ENCODE peak calls at places on chromosomes 2 and 18, in eight cellular contexts. One of them, this sample, is unnamed. For H3K9me3, the result is how much of the 10 kb centered on the place peaks cover.

GRCh38 chr2:109080109-109080508 is 48.9 kb upstream of the SH3RF3 start:
- DNase-seq in left ventricle myocardium inferior: no peak
- DNase-seq in body of pancreas: no peak
- DNase-seq in AG04450: no peak
- DNase-seq in right lobe of liver: no peak
- DNase-seq in A549: no peak
- DNase-seq in cardiac muscle cell: no peak
- DNase-seq in heart right ventricle: no peak
- DNase-seq in this sample: no peak

GRCh38 chr2:152847067-152847466 is 128.6 kb downstream of the ARL6IP6 start:
- DNase-seq in left ventricle myocardium inferior: no peak
- DNase-seq in body of pancreas: no peak
- DNase-seq in AG04450: no peak
- DNase-seq in right lobe of liver: no peak
- DNase-seq in A549: peak
- DNase-seq in cardiac muscle cell: peak
- DNase-seq in heart right ventricle: no peak
- DNase-seq in this sample: no peak

GRCh38 chr2:199685669-199686068 is 165.3 kb downstream of the FTCDNL1 start:
- DNase-seq in left ventricle myocardium inferior: no peak
- DNase-seq in body of pancreas: no peak
- DNase-seq in AG04450: no peak
- DNase-seq in right lobe of liver: no peak
- DNase-seq in A549: no peak
- DNase-seq in cardiac muscle cell: no peak
- DNase-seq in heart right ventricle: no peak
- DNase-seq in this sample: no peak

GRCh38 chr2:207847807-207848544 is 78.3 kb upstream of the FZD5 start:
- DNase-seq in left ventricle myocardium inferior: no peak
- DNase-seq in body of pancreas: peak
- DNase-seq in AG04450: no peak
- DNase-seq in right lobe of liver: no peak
- DNase-seq in A549: peak
- DNase-seq in cardiac muscle cell: peak
- DNase-seq in heart right ventricle: no peak
- DNase-seq in this sample: no peak

GRCh38 chr2:238420878-238421694 is 5.6 kb upstream of the ASB1 start:
- DNase-seq in left ventricle myocardium inferior: no peak
- DNase-seq in body of pancreas: no peak
- DNase-seq in AG04450: no peak
- DNase-seq in right lobe of liver: no peak
- DNase-seq in A549: no peak
- DNase-seq in cardiac muscle cell: peak
- DNase-seq in heart right ventricle: no peak
- DNase-seq in this sample: no peak

GRCh38 chr2:123636232-123636631 is 388.9 kb upstream of the CNTNAP5 start:
- DNase-seq in left ventricle myocardium inferior: no peak
- DNase-seq in body of pancreas: no peak
- DNase-seq in AG04450: no peak
- DNase-seq in right lobe of liver: no peak
- DNase-seq in A549: no peak
- DNase-seq in cardiac muscle cell: no peak
- DNase-seq in heart right ventricle: no peak
- DNase-seq in this sample: no peak

GRCh38 chr2:100882645-100883613 is 63.0 kb downstream of the NPAS2 start:
- DNase-seq in left ventricle myocardium inferior: no peak
- DNase-seq in body of pancreas: peak
- DNase-seq in AG04450: no peak
- DNase-seq in right lobe of liver: peak
- DNase-seq in A549: peak
- DNase-seq in cardiac muscle cell: no peak
- DNase-seq in heart right ventricle: no peak
- DNase-seq in this sample: no peak

GRCh38 chr2:133109772-133110171 is 439.8 kb upstream of the LYPD1 start:
- DNase-seq in left ventricle myocardium inferior: no peak
- DNase-seq in body of pancreas: no peak
- DNase-seq in AG04450: no peak
- DNase-seq in right lobe of liver: no peak
- DNase-seq in A549: peak
- DNase-seq in cardiac muscle cell: peak
- DNase-seq in heart right ventricle: no peak
- DNase-seq in this sample: no peak

GRCh38 chr2:134258684-134259408 is 5.0 kb downstream of the MGAT5 start:
- DNase-seq in left ventricle myocardium inferior: peak
- DNase-seq in body of pancreas: no peak
- DNase-seq in AG04450: no peak
- DNase-seq in right lobe of liver: no peak
- DNase-seq in A549: no peak
- DNase-seq in cardiac muscle cell: no peak
- DNase-seq in heart right ventricle: peak
- DNase-seq in this sample: no peak

GRCh38 chr2:8488001-8488738 is 193.7 kb upstream of the ID2 start:
- DNase-seq in left ventricle myocardium inferior: no peak
- DNase-seq in body of pancreas: peak
- DNase-seq in AG04450: no peak
- DNase-seq in right lobe of liver: no peak
- DNase-seq in A549: no peak
- DNase-seq in cardiac muscle cell: peak
- DNase-seq in heart right ventricle: no peak
- DNase-seq in this sample: no peak

GRCh38 chr2:203112342-203112741 is 97.7 kb downstream of the NBEAL1 start:
- DNase-seq in left ventricle myocardium inferior: no peak
- DNase-seq in body of pancreas: no peak
- DNase-seq in AG04450: no peak
- DNase-seq in right lobe of liver: no peak
- DNase-seq in A549: no peak
- DNase-seq in cardiac muscle cell: no peak
- DNase-seq in heart right ventricle: no peak
- DNase-seq in this sample: no peak

GRCh38 chr2:147211484-147211883 is 633.3 kb upstream of the ACVR2A start:
- DNase-seq in left ventricle myocardium inferior: no peak
- DNase-seq in body of pancreas: no peak
- DNase-seq in AG04450: no peak
- DNase-seq in right lobe of liver: no peak
- DNase-seq in A549: no peak
- DNase-seq in cardiac muscle cell: no peak
- DNase-seq in heart right ventricle: no peak
- DNase-seq in this sample: no peak

GRCh38 chr2:191728710-191729597 is 51.0 kb downstream of the NABP1 start:
- DNase-seq in left ventricle myocardium inferior: no peak
- DNase-seq in body of pancreas: no peak
- DNase-seq in AG04450: no peak
- DNase-seq in right lobe of liver: no peak
- DNase-seq in A549: peak
- DNase-seq in cardiac muscle cell: peak
- DNase-seq in heart right ventricle: no peak
- DNase-seq in this sample: no peak

GRCh38 chr2:14910659-14911058 is 278.1 kb downstream of the LRATD1 start:
- DNase-seq in left ventricle myocardium inferior: no peak
- DNase-seq in body of pancreas: no peak
- DNase-seq in AG04450: no peak
- DNase-seq in right lobe of liver: no peak
- DNase-seq in A549: no peak
- DNase-seq in cardiac muscle cell: no peak
- DNase-seq in heart right ventricle: no peak
- DNase-seq in this sample: no peak

GRCh38 chr2:152298754-152299153 is 36.2 kb upstream of the FMNL2 start:
- DNase-seq in left ventricle myocardium inferior: no peak
- DNase-seq in body of pancreas: no peak
- DNase-seq in AG04450: no peak
- DNase-seq in right lobe of liver: no peak
- DNase-seq in A549: peak
- DNase-seq in cardiac muscle cell: peak
- DNase-seq in heart right ventricle: no peak
- DNase-seq in this sample: no peak

GRCh38 chr2:24625728-24626484 is 134.9 kb downstream of the NCOA1 start:
- DNase-seq in left ventricle myocardium inferior: no peak
- DNase-seq in body of pancreas: no peak
- DNase-seq in AG04450: no peak
- DNase-seq in right lobe of liver: no peak
- DNase-seq in A549: no peak
- DNase-seq in cardiac muscle cell: no peak
- DNase-seq in heart right ventricle: no peak
- DNase-seq in this sample: no peak

GRCh38 chr2:55138546-55139288 is 88.5 kb upstream of the RTN4 start:
- DNase-seq in left ventricle myocardium inferior: no peak
- DNase-seq in body of pancreas: no peak
- DNase-seq in AG04450: no peak
- DNase-seq in right lobe of liver: no peak
- DNase-seq in A549: no peak
- DNase-seq in cardiac muscle cell: no peak
- DNase-seq in heart right ventricle: no peak
- DNase-seq in this sample: no peak

GRCh38 chr2:189751080-189751658 is 11.4 kb downstream of the OSGEPL1 start:
- DNase-seq in left ventricle myocardium inferior: no peak
- DNase-seq in body of pancreas: peak
- DNase-seq in AG04450: no peak
- DNase-seq in right lobe of liver: no peak
- DNase-seq in A549: peak
- DNase-seq in cardiac muscle cell: peak
- DNase-seq in heart right ventricle: no peak
- DNase-seq in this sample: no peak

GRCh38 chr2:129024796-129025195 is 706.1 kb upstream of the HS6ST1 start:
- DNase-seq in left ventricle myocardium inferior: no peak
- DNase-seq in body of pancreas: no peak
- DNase-seq in AG04450: no peak
- DNase-seq in right lobe of liver: no peak
- DNase-seq in A549: no peak
- DNase-seq in cardiac muscle cell: no peak
- DNase-seq in heart right ventricle: no peak
- DNase-seq in this sample: no peak

GRCh38 chr2:173436088-173436487 is 81.4 kb downstream of the CDCA7 start:
- DNase-seq in left ventricle myocardium inferior: no peak
- DNase-seq in body of pancreas: no peak
- DNase-seq in AG04450: no peak
- DNase-seq in right lobe of liver: no peak
- DNase-seq in A549: no peak
- DNase-seq in cardiac muscle cell: peak
- DNase-seq in heart right ventricle: no peak
- DNase-seq in this sample: no peak

GRCh38 chr2:202069189-202070050 is 3.6 kb upstream of the KIAA2012 start:
- DNase-seq in left ventricle myocardium inferior: no peak
- DNase-seq in body of pancreas: no peak
- DNase-seq in AG04450: no peak
- DNase-seq in right lobe of liver: no peak
- DNase-seq in A549: no peak
- DNase-seq in cardiac muscle cell: no peak
- DNase-seq in heart right ventricle: no peak
- DNase-seq in this sample: no peak

GRCh38 chr2:95282458-95282857 is 8.2 kb downstream of the PROM2 start:
- DNase-seq in left ventricle myocardium inferior: no peak
- DNase-seq in body of pancreas: no peak
- DNase-seq in AG04450: no peak
- DNase-seq in right lobe of liver: no peak
- DNase-seq in A549: no peak
- DNase-seq in cardiac muscle cell: no peak
- DNase-seq in heart right ventricle: no peak
- DNase-seq in this sample: no peak
- H3K9me3 ChIP-seq in left ventricle myocardium inferior: under half
- H3K9me3 ChIP-seq in body of pancreas: under half
- H3K9me3 ChIP-seq in AG04450: under half
- H3K9me3 ChIP-seq in right lobe of liver: under half
- H3K9me3 ChIP-seq in A549: under half
- H3K9me3 ChIP-seq in cardiac muscle cell: under half
- H3K9me3 ChIP-seq in heart right ventricle: under half
- H3K9me3 ChIP-seq in this sample: under half

DNA sequence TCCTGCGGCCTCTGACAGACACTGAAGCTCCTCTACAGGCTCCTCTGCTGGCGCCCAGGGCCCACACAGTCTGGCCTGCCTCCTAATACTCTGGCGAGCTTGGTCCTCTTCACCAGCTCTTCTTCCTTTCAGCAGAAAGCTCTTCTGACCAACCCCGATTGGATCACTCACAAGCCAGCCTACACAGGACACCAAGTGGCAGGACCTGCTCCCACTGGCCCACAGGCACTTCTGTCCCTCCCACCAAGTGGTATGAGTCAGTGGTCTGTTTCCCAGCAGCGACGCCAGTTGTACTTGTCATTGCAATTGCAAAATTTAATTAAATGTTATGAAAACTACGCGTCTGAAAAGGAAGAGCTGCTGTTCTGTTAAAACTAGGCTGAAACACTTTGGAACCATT is 46.8 kb downstream of the NDUFA10 start:
- DNase-seq in left ventricle myocardium inferior: no peak
- DNase-seq in body of pancreas: peak
- DNase-seq in AG04450: no peak
- DNase-seq in right lobe of liver: no peak
- DNase-seq in A549: no peak
- DNase-seq in cardiac muscle cell: peak
- DNase-seq in heart right ventricle: no peak
- DNase-seq in this sample: no peak
- TF ChIP-seq CTCF in left ventricle myocardium inferior: no peak
- TF ChIP-seq CTCF in body of pancreas: no peak
- TF ChIP-seq CTCF in AG04450: no peak
- TF ChIP-seq CTCF in right lobe of liver: no peak
- TF ChIP-seq CTCF in A549: no peak
- TF ChIP-seq CTCF in cardiac muscle cell: no peak
- TF ChIP-seq CTCF in heart right ventricle: no peak
- TF ChIP-seq CTCF in this sample: no peak

GRCh38 chr18:45590060-45590537 is 25.2 kb upstream of the SLC14A2 start:
- DNase-seq in left ventricle myocardium inferior: no peak
- DNase-seq in body of pancreas: no peak
- DNase-seq in AG04450: no peak
- DNase-seq in right lobe of liver: no peak
- DNase-seq in A549: no peak
- DNase-seq in cardiac muscle cell: peak
- DNase-seq in heart right ventricle: no peak
- DNase-seq in this sample: no peak

GRCh38 chr18:45588284-45588683 is 27.0 kb upstream of the SLC14A2 start:
- DNase-seq in left ventricle myocardium inferior: no peak
- DNase-seq in body of pancreas: peak
- DNase-seq in AG04450: peak
- DNase-seq in right lobe of liver: no peak
- DNase-seq in A549: no peak
- DNase-seq in cardiac muscle cell: peak
- DNase-seq in heart right ventricle: no peak
- DNase-seq in this sample: no peak

GRCh38 chr18:45588831-45589558 is 26.3 kb upstream of the SLC14A2 start:
- DNase-seq in left ventricle myocardium inferior: no peak
- DNase-seq in body of pancreas: no peak
- DNase-seq in AG04450: peak
- DNase-seq in right lobe of liver: no peak
- DNase-seq in A549: no peak
- DNase-seq in cardiac muscle cell: peak
- DNase-seq in heart right ventricle: no peak
- DNase-seq in this sample: no peak

GRCh38 chr18:45590546-45590945 is 24.7 kb upstream of the SLC14A2 start:
- DNase-seq in left ventricle myocardium inferior: peak
- DNase-seq in body of pancreas: no peak
- DNase-seq in AG04450: no peak
- DNase-seq in right lobe of liver: no peak
- DNase-seq in A549: no peak
- DNase-seq in cardiac muscle cell: no peak
- DNase-seq in heart right ventricle: no peak
- DNase-seq in this sample: no peak

GRCh38 chr18:45589559-45590041 is 25.7 kb upstream of the SLC14A2 start:
- DNase-seq in left ventricle myocardium inferior: peak
- DNase-seq in body of pancreas: peak
- DNase-seq in AG04450: peak
- DNase-seq in right lobe of liver: no peak
- DNase-seq in A549: no peak
- DNase-seq in cardiac muscle cell: peak
- DNase-seq in heart right ventricle: no peak
- DNase-seq in this sample: no peak
- H3K27ac ChIP-seq in left ventricle myocardium inferior: peak
- H3K27ac ChIP-seq in body of pancreas: no peak
- H3K27ac ChIP-seq in AG04450: peak
- H3K27ac ChIP-seq in right lobe of liver: no peak
- H3K27ac ChIP-seq in A549: no peak
- H3K27ac ChIP-seq in cardiac muscle cell: no peak
- H3K27ac ChIP-seq in heart right ventricle: no peak
- H3K27ac ChIP-seq in this sample: peak

GRCh38 chr18:56021136-56021813 is 433.3 kb upstream of the TCF4 start:
- DNase-seq in left ventricle myocardium inferior: no peak
- DNase-seq in body of pancreas: no peak
- DNase-seq in AG04450: no peak
- DNase-seq in right lobe of liver: no peak
- DNase-seq in A549: no peak
- DNase-seq in cardiac muscle cell: no peak
- DNase-seq in heart right ventricle: no peak
- DNase-seq in this sample: no peak
- H3K9me3 ChIP-seq in left ventricle myocardium inferior: under half
- H3K9me3 ChIP-seq in body of pancreas: under half
- H3K9me3 ChIP-seq in AG04450: under half
- H3K9me3 ChIP-seq in right lobe of liver: under half
- H3K9me3 ChIP-seq in A549: under half
- H3K9me3 ChIP-seq in cardiac muscle cell: under half
- H3K9me3 ChIP-seq in heart right ventricle: under half
- H3K9me3 ChIP-seq in this sample: under half

This sample was measured in upper lobe of right lung.